ENCODE peak calls at places on chromosome 4, in eight cellular contexts. E is tibial artery, A is heart left ventricle, G is trophoblast cell, L is ovary, P is GM23248, U is mammary epithelial cell, O is mesenchymal stem cell. Y is an unnamed sample.
A peak's percentile ranks its signal among the peaks of the same experiment; 100 is the strongest.

GRCh38 chr4:185361872-185362271 is 33.9 kb downstream of the LRP2BP start:
- DNase-seq in P (no peak), L (no peak), E (no peak), G (no peak), O (no peak), A (no peak), U (no peak), Y (no peak)

GRCh38 chr4:69057620-69058409 is 38.5 kb upstream of the UGT2B7 start:
- DNase-seq in L (no peak), O (peak; percentile 38), P (no peak), E (no peak), G (no peak), A (no peak), U (no peak), Y (peak; percentile 1)

GRCh38 chr4:72031868-72032619 is at the start of gene NPFFR2:
- DNase-seq in G (peak; percentile 50), U (peak; percentile 2), P (no peak), L (no peak), O (peak; percentile 47), E (no peak), A (peak; percentile 16), Y (no peak)

GRCh38 chr4:164606478-164606877 is 147.5 kb upstream of the SMIM31 start:
- DNase-seq in E (no peak), G (no peak), O (no peak), P (no peak), U (no peak), A (no peak), L (no peak), Y (no peak)

GRCh38 chr4:16707874-16708273 is 190.6 kb downstream of the LDB2 start:
- DNase-seq in G (no peak), P (peak; percentile 68), E (no peak), A (no peak), O (no peak), U (no peak), L (no peak), Y (no peak)

GRCh38 chr4:39609454-39609911 is 29.2 kb downstream of the SMIM14 start:
- DNase-seq in G (no peak), A (no peak), L (no peak), P (no peak), E (no peak), U (peak; percentile 6), O (no peak), Y (no peak)

GRCh38 chr4:142565771-142566170 is 280.3 kb downstream of the INPP4B start:
- DNase-seq in G (no peak), U (no peak), L (no peak), A (no peak), P (no peak), E (no peak), O (no peak), Y (no peak)

GRCh38 chr4:71004281-71004851 is 10.9 kb downstream of the DCK start:
- DNase-seq in P (no peak), U (no peak), E (no peak), O (no peak), G (no peak), L (no peak), A (no peak), Y (no peak)

GRCh38 chr4:54516556-54517215 is 141.1 kb upstream of the KIT start:
- DNase-seq in P (peak; percentile 44), A (no peak), L (no peak), U (no peak), G (no peak), O (no peak), E (no peak), Y (no peak)

GRCh38 chr4:74671074-74671698 is 123.1 kb downstream of the BTC start:
- DNase-seq in A (no peak), G (peak; percentile 80), E (no peak), L (peak; percentile 21), P (peak; percentile 86), U (peak; percentile 62), O (peak; percentile 74), Y (no peak)

GRCh38 chr4:33080262-33080661 is 2360.1 kb downstream of the PCDH7 start:
- DNase-seq in P (peak; percentile 44), L (no peak), A (no peak), U (no peak), G (no peak), O (no peak), E (no peak), Y (no peak)

GRCh38 chr4:32334759-32335158 is 1614.6 kb downstream of the PCDH7 start:
- DNase-seq in E (no peak), L (no peak), O (no peak), A (no peak), G (no peak), U (no peak), P (no peak), Y (no peak)

GRCh38 chr4:48093949-48094550 is 40.0 kb downstream of the TXK start:
- DNase-seq in E (no peak), U (peak; percentile 93), G (no peak), O (peak; percentile 38), A (no peak), L (no peak), P (no peak), Y (no peak)

GRCh38 chr4:77930154-77930553 is 67.5 kb downstream of the MRPL1 start:
- DNase-seq in L (no peak), G (no peak), O (no peak), E (no peak), U (no peak), A (no peak), P (no peak), Y (no peak)

GRCh38 chr4:77927991-77928925 is 65.6 kb downstream of the MRPL1 start:
- DNase-seq in O (peak; percentile 24), U (peak; percentile 81), L (no peak), P (peak; percentile 33), A (no peak), E (no peak), G (no peak), Y (no peak)

GRCh38 chr4:77930876-77931275 is 68.2 kb downstream of the MRPL1 start:
- DNase-seq in P (peak; percentile 25), U (no peak), G (no peak), A (no peak), L (no peak), E (no peak), O (peak; percentile 62), Y (no peak)

DNA sequence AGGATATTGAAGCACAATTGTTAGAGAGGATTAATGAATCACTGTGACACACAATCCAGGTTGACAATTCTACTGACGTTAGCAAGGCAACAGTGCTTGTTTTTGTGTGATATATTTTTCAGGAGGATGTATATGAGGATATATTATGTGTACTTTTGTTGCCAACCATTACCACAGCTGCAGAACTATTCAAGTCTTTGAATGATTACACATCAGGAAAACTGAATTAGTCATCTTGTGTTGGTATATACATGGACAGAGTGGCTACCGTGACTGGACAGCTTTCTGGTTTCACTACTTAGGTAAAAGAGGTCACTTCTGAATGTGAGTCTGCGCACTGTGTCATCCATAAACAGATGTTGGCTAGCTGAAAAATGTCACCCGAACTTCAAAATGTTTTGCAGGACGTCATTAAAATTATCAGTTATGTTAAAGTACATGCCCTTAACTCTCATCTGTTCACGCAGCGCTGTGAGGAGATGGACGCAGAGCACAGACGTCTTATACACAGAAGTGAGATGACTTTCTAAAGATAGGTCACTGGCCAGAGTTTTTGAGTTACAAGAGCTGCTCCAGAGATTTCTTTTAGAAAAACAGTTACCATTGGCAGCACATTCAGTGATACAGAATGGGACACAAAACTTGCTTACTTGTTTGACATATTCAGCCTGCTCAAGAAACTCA is 69.0 kb downstream of the MRPL1 start:
- DNase-seq in P (peak; percentile 88), E (no peak), A (no peak), L (no peak), G (no peak), U (peak; percentile 73), O (peak; percentile 95), Y (no peak)
- H3K27ac ChIP-seq in P (peak overlapping the region; percentile 70), E (no peak overlapping the region), A (no peak overlapping the region), L (no peak overlapping the region), G (no peak overlapping the region), U (peak overlapping the region; percentile 38), O (no peak overlapping the region), Y (no peak overlapping the region)

DNA sequence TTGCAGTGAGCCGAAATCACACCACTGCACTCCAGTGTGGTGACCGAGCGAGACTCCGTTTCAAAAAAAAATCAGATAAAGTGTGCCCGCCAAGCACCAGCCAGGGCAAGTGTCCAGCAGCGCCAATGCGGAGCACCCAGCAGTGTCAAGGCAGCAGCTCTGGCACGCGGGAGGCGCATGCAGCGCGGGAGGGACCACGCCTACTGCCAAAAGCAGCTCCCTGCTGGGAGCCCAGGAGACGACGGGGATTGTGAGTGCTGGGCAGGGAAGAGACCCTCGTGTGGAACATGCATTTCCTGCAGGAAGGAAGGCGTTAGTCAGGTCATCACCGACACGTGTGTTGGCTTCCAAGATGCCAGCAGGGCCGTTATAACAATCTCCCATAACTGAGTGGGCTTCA is 10.4 kb downstream of the FAM53A start:
- DNase-seq in E (no peak), A (no peak), L (no peak), P (no peak), U (no peak), O (no peak), G (no peak), Y (no peak)
- H3K27ac ChIP-seq in E (no peak overlapping the region), A (no peak overlapping the region), L (no peak overlapping the region), P (no peak overlapping the region), U (no peak overlapping the region), O (no peak overlapping the region), G (no peak overlapping the region), Y (no peak overlapping the region)

DNA sequence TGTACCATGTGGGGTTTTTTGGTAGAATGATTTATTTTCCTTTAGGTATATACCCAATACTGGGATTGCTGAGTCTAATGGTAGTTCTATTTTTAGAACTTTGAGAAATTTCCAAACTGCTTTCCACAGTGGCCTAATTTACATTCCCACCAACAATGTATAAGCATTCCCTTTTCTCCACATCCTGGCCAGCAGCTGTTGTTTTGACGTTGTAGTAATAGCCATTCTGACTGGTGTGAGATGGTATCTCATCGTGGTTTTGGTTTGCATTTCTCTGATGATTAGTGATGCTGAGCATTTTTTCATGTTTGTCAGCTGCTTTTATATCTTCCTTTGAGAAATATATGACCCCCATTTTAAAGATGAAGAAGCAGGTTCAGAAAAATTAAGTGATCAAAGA is 153.7 kb downstream of the CBR4 start:
- DNase-seq in O (peak; percentile 97), E (no peak), U (peak; percentile 74), L (no peak), A (no peak), P (peak; percentile 77), G (peak; percentile 77), Y (no peak)
- H3K27ac ChIP-seq in O (peak overlapping the region; percentile 50), E (peak overlapping the region; percentile 88), U (peak overlapping the region; percentile 24), L (no peak overlapping the region), A (no peak overlapping the region), P (peak overlapping the region; percentile 24), G (no peak overlapping the region), Y (no peak overlapping the region)

GRCh38 chr4:78057600-78058560 is 757 bp downstream of the FRAS1 start:
- DNase-seq in O (peak; percentile 45), E (peak; percentile 64), U (peak; percentile 64), A (peak; percentile 45), G (peak; percentile 65), P (peak; percentile 76), L (peak; percentile 48), Y (no peak)

GRCh38 chr4:78059938-78060337 is 2.8 kb downstream of the FRAS1 start:
- DNase-seq in E (no peak), P (no peak), L (no peak), A (no peak), O (no peak), G (no peak), U (no peak), Y (no peak)

GRCh38 chr4:78057135-78057599 is at the start of gene FRAS1:
- DNase-seq in G (peak; percentile 22), O (peak; percentile 37), U (peak; percentile 27), L (peak; percentile 29), P (peak; percentile 69), E (no peak), A (peak; percentile 52), Y (peak; percentile 10)

GRCh38 chr4:78058591-78059523 is 1.7 kb downstream of the FRAS1 start:
- DNase-seq in E (peak; percentile 68), G (peak; percentile 54), L (peak; percentile 29), O (peak; percentile 36), A (peak; percentile 49), P (peak; percentile 68), U (peak; percentile 50), Y (no peak)

GRCh38 chr4:78059524-78059889 is 2.4 kb downstream of the FRAS1 start:
- DNase-seq in A (peak; percentile 51), L (peak; percentile 13), O (peak; percentile 79), G (peak; percentile 86), P (peak; percentile 92), U (peak; percentile 68), E (no peak), Y (peak; percentile 3)
- H3K27ac ChIP-seq in A (no peak overlapping the region), L (no peak overlapping the region), O (no peak overlapping the region), G (peak overlapping the region; percentile 66), P (peak overlapping the region; percentile 31), U (peak overlapping the region; percentile 61), E (no peak overlapping the region), Y (no peak overlapping the region)